ENCODE peak calls at places on chromosome 21, in six cellular contexts. D is AG09309, C is WTC11, K is mucosa of descending colon, H is heart right ventricle, N is osteocyte. M is an unnamed sample.

GRCh38 chr21:7916329-7917303 is 2604.8 kb upstream of the TPTE start:
- DNase-seq in N (no peak), K (no peak), H (no peak), D (no peak), C (no peak), M (no peak)

GRCh38 chr21:40555129-40555528 is 291.8 kb downstream of the DSCAM start:
- DNase-seq in K (no peak), D (no peak), N (no peak), C (no peak), H (no peak), M (no peak)

GRCh38 chr21:15094706-15095105 is 29.9 kb upstream of the NRIP1 start:
- DNase-seq in D (no peak), N (no peak), K (no peak), C (no peak), H (no peak), M (no peak)

GRCh38 chr21:33231526-33231925 is 1.8 kb downstream of the IFNAR2 start:
- DNase-seq in D (no peak), H (no peak), K (no peak), C (no peak), N (no peak), M (no peak)

GRCh38 chr21:16020878-16021277 is 291.1 kb downstream of the USP25 start:
- DNase-seq in K (no peak), D (no peak), N (no peak), H (no peak), C (no peak), M (no peak)

GRCh38 chr21:31557421-31557955 is 102.0 kb upstream of the SOD1 start:
- DNase-seq in D (no peak), N (no peak), C (peak), K (peak), H (no peak), M (peak)

GRCh38 chr21:38789275-38789674 is 16.5 kb upstream of the ETS2 start:
- DNase-seq in N (no peak), C (no peak), H (no peak), D (no peak), K (no peak), M (no peak)

GRCh38 chr21:32426592-32427051 is 14.1 kb downstream of the EVA1C start:
- DNase-seq in D (peak), H (no peak), N (no peak), C (no peak), K (no peak), M (no peak)

GRCh38 chr21:40681164-40681859 is 165.6 kb downstream of the DSCAM start:
- DNase-seq in C (no peak), N (no peak), H (peak), D (no peak), K (no peak), M (no peak)

GRCh38 chr21:25563399-25564116 is 43.7 kb downstream of the MRPL39 start:
- DNase-seq in H (no peak), K (no peak), C (no peak), D (no peak), N (no peak), M (no peak)

GRCh38 chr21:29654203-29654602 is 285.6 kb downstream of the GRIK1 start:
- DNase-seq in H (no peak), K (no peak), D (no peak), C (no peak), N (no peak), M (no peak)

GRCh38 chr21:32380940-32381339 is 11.9 kb downstream of the URB1 start:
- DNase-seq in H (no peak), D (no peak), C (no peak), K (no peak), N (no peak), M (no peak)

GRCh38 chr21:41366522-41367151 is 4.8 kb downstream of the MX2 start:
- DNase-seq in C (no peak), D (peak), N (peak), H (no peak), K (peak), M (no peak)

GRCh38 chr21:41326414-41327080 is 9.9 kb downstream of the FAM3B start:
- DNase-seq in N (no peak), H (no peak), C (no peak), D (no peak), K (no peak), M (no peak)

GRCh38 chr21:31351438-31351837 is 7.4 kb upstream of the TIAM1 start:
- DNase-seq in K (no peak), N (no peak), H (no peak), D (no peak), C (no peak), M (no peak)

DNA sequence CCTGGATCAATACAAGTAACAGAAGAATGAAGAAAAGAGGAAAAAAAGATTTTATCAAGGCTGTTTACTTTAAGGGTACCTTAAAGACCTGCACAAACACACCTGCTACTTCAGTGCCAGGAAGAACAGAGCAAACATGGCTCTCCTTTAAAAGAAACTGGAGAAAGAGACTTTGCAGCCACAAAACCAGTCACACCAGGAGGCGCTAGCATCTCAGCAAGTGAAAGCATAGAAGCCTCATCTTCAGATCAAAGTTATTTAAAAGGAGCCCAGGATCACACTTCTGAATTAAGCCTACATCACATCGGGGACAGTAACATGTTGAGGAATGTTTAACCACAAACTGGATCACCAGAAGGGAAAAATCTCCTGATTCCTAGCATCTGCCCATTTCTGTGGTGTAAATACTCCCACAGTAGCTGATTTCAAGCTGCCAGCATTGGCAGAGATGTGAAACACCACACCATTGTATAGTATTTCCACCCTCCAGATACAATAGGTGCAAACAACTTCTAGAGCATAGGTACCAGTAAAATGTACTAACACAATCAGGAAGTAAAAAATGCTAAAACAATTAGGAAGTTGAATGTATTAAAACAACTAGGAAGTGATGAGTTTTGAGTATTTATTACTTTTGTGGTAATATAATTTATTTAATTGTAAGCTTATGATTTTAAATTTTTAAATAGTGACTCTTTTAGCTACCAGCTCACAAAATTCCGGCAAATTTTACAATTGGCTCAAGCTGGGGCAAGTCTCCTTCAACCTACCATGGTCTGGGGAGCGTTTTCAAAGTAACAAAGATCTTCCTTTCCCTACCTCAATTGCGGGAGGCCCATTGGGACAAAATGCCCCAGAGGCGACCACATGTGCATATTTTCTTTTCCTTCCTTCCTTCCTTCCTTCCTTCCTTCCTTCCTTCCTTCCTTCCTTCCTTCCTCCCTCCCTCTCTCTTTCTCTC is 105.3 kb upstream of the CLDN14 start:
- DNase-seq in C (no peak), D (no peak), H (no peak), N (no peak), K (no peak), M (peak)
- TF ChIP-seq CTCF in C (no peak), D (no peak), H (no peak), N (no peak), K (no peak), M (peak)

GRCh38 chr21:42571391-42572150 is 57.9 kb downstream of the SLC37A1 start:
- DNase-seq in C (peak), K (no peak), D (no peak), H (no peak), N (no peak), M (peak)

GRCh38 chr21:42576639-42577038 is 63.0 kb downstream of the SLC37A1 start:
- DNase-seq in N (no peak), D (no peak), K (no peak), C (no peak), H (no peak), M (no peak)

GRCh38 chr21:42572906-42573495 is 59.3 kb downstream of the SLC37A1 start:
- DNase-seq in N (no peak), K (no peak), H (no peak), C (peak), D (no peak), M (peak)

GRCh38 chr21:42575111-42575510 is 61.5 kb downstream of the SLC37A1 start:
- DNase-seq in C (peak), K (no peak), N (no peak), H (no peak), D (no peak), M (peak)

GRCh38 chr21:42574234-42575027 is 60.8 kb downstream of the SLC37A1 start:
- DNase-seq in D (no peak), H (no peak), N (no peak), K (no peak), C (peak), M (peak)
- TF ChIP-seq CTCF in D (peak), H (peak), N (no peak), K (no peak), C (no peak), M (peak)

GRCh38 chr21:36852864-36853263 is 113.6 kb downstream of the HLCS start:
- DNase-seq in C (no peak), N (no peak), K (no peak), D (no peak), H (no peak), M (no peak)

GRCh38 chr21:36852293-36852692 is 114.2 kb downstream of the HLCS start:
- DNase-seq in N (no peak), C (no peak), H (no peak), D (no peak), K (no peak), M (no peak)

GRCh38 chr21:36851121-36851520 is 115.3 kb downstream of the HLCS start:
- DNase-seq in K (no peak), C (no peak), N (no peak), D (no peak), H (no peak), M (no peak)

GRCh38 chr21:36856643-36857042 is 109.8 kb downstream of the HLCS start:
- DNase-seq in D (no peak), H (no peak), K (no peak), N (no peak), C (no peak), M (no peak)

DNA sequence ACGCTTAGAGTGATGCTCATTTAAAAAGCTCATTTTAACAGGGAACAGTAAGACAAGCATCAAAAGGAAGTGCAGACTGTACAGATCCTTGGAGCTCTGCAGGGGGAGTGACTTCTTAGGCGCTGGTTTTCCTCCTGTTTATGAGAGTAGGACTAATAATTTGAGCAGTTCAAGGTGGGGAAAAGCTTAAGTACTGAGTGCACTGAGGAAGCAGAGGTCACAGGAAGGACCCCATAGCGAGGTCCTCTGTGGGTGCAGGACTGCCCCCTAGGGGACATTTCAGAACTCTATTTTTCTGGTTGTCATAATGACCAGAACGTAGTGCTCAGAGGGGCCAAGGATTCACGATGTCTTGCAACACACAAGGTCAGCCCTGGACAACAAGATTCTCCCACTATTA is 112.1 kb downstream of the HLCS start:
- DNase-seq in K (no peak), C (peak), N (no peak), D (no peak), H (peak), M (peak)
- TF ChIP-seq CTCF in K (peak), C (peak), N (peak), D (peak), H (peak), M (peak)

DNA sequence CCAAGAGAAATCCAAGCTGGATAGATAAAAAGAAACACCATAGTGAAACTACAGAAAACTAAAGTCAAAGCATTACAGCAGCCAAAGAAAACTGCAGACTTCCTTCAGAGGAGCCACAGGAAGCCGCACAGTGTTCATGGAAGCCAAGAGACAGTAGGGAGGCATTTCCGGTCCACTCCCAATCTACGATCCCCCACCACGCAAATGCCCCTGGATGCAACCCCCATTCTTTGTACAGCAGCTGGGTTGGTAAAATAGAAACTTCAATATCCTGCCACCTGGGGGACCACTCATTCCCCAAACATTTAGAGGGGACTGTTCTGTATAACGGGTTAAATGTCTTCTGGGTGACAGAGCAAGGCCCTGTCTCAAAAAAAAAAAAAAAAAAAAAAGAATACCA is 43.9 kb upstream of the TSPEAR start:
- DNase-seq in K (no peak), H (no peak), C (no peak), N (no peak), D (no peak), M (no peak)
- TF ChIP-seq CTCF in K (no peak), H (no peak), C (no peak), N (no peak), D (peak), M (no peak)

GRCh38 chr21:45709127-45709526 is 65.6 kb downstream of the PCBP3 start:
- DNase-seq in H (no peak), N (no peak), C (no peak), K (no peak), D (no peak), M (no peak)
- TF ChIP-seq CTCF in H (no peak), N (no peak), C (no peak), K (no peak), D (no peak), M (no peak)

GRCh38 chr21:36579898-36580297 is 100.0 kb upstream of the CLDN14 start:
- DNase-seq in C (no peak), K (no peak), D (no peak), N (no peak), H (no peak), M (no peak)
- TF ChIP-seq CTCF in C (no peak), K (no peak), D (no peak), N (no peak), H (no peak), M (no peak)